ENCODE peak calls at places on chromosomes 4 and X, in eight cellular contexts. K, Z, L, Q, J, G, O and U are unnamed samples.
A peak's percentile ranks its signal among the peaks of the same experiment; 100 is the strongest.

GRCh38 chr4:110196871-110197420 is 1.5 kb downstream of the ELOVL6 start:
- DNase-seq in L (peak; percentile 78), Z (peak; percentile 63), Q (no peak), O (no peak), G (peak; percentile 55), J (no peak), K (peak; percentile 73), U (peak; percentile 23)

GRCh38 chrX:17550011-17550410 is 175.0 kb downstream of the NHS start:
- DNase-seq in K (no peak), O (no peak), L (no peak), J (no peak), Q (no peak), Z (no peak), G (no peak), U (no peak)

GRCh38 chr4:58679051-58679450 is 1568.9 kb upstream of the IGFBP7 start:
- DNase-seq in Q (no peak), O (no peak), L (no peak), Z (no peak), G (no peak), J (no peak), K (no peak), U (no peak)

GRCh38 chr4:13701937-13702446 is 74.5 kb upstream of the BOD1L1 start:
- DNase-seq in K (no peak), G (no peak), J (peak; percentile 13), L (no peak), O (peak; percentile 1), Q (no peak), Z (no peak), U (no peak)

GRCh38 chr4:76652389-76652788 is 217.4 kb downstream of the SHROOM3 start:
- DNase-seq in L (no peak), K (no peak), J (no peak), Z (no peak), G (no peak), O (no peak), Q (no peak), U (no peak)

GRCh38 chrX:119266364-119266995 is 30.4 kb downstream of the PGRMC1 start:
- DNase-seq in L (no peak), Q (no peak), O (peak; percentile 0), Z (peak; percentile 11), K (no peak), G (peak; percentile 23), J (peak; percentile 6), U (no peak)

GRCh38 chrX:135988245-135988644 is 3.0 kb downstream of the SLC9A6 start:
- DNase-seq in G (no peak), O (no peak), Q (no peak), Z (no peak), K (no peak), L (no peak), J (no peak), U (no peak)

GRCh38 chr4:7757501-7758443 is 181.9 kb downstream of the AFAP1 start:
- DNase-seq in G (peak; percentile 27), J (no peak), K (peak; percentile 82), L (no peak), Z (no peak), Q (peak; percentile 58), O (no peak), U (no peak)

GRCh38 chr4:8515316-8516060 is 64.7 kb upstream of the GPR78 start:
- DNase-seq in O (no peak), Q (peak; percentile 71), L (no peak), J (no peak), K (peak; percentile 12), G (no peak), Z (no peak), U (no peak)

GRCh38 chr4:183867247-183867646 is 37.9 kb upstream of the STOX2 start:
- DNase-seq in O (no peak), J (no peak), K (no peak), Z (no peak), Q (no peak), G (no peak), L (no peak), U (no peak)

GRCh38 chrX:119647552-119648420 is 41.6 kb upstream of the NKRF start:
- DNase-seq in K (no peak), J (no peak), Q (no peak), Z (no peak), L (no peak), O (no peak), G (no peak), U (no peak)

GRCh38 chr4:124974163-124974562 is 261.6 kb upstream of the ANKRD50 start:
- DNase-seq in Q (no peak), K (no peak), J (no peak), G (no peak), L (no peak), O (no peak), Z (no peak), U (no peak)

GRCh38 chrX:100895365-100896075 is 21.4 kb upstream of the NOX1 start:
- DNase-seq in G (peak; percentile 26), Z (peak; percentile 28), Q (no peak), O (peak; percentile 55), L (peak; percentile 42), K (no peak), J (peak; percentile 26), U (no peak)

GRCh38 chr4:48913346-48913745 is 6.8 kb upstream of the OCIAD2 start:
- DNase-seq in Q (no peak), O (no peak), Z (no peak), K (peak; percentile 89), J (no peak), L (no peak), G (peak; percentile 92), U (no peak)

GRCh38 chr4:52545099-52546069 is 113.7 kb downstream of the USP46 start:
- DNase-seq in G (peak; percentile 71), J (peak; percentile 52), L (peak; percentile 92), O (peak; percentile 49), K (peak; percentile 86), Z (peak; percentile 79), Q (peak; percentile 77), U (peak; percentile 80)

GRCh38 chr4:29711226-29711625 is 1008.9 kb upstream of the PCDH7 start:
- DNase-seq in G (no peak), L (no peak), Z (no peak), O (no peak), Q (no peak), J (no peak), K (no peak), U (no peak)

GRCh38 chr4:139419388-139419914 is 34.5 kb upstream of the RAB33B start:
- DNase-seq in K (peak; percentile 78), Q (no peak), G (peak; percentile 99), Z (peak; percentile 38), O (no peak), L (no peak), J (no peak), U (no peak)

DNA sequence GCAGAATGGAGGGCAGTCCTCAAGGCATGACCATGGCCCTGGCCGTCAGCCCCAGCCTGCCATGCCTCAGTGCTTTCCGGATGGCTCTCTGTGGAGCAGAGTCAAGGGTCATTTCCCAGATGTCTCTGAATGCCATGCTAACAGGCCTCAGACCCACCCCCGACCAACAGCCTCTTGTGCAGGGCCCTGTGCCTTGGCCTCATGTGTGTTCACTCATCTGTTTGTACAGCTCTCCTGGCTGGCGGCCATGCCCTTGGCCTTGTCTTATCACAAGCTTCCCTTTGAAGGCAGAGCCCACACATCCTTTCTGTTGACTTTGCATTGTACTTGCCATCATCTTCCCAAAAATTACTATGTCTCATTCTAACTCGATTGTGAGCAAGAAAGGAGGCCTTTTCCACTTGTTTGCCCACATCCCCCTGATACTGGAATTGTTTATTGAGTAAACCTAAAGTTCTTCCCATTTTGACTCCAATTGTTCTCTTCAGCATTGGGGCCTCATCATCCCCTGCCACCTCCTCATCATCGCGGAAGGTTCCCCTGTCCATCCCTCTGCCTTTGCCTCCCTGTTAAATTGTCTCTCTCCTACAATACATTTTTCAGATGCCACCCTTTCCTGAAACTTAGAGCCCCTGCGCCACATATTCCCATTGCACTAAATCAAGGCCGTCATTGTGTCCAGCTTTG is 6.3 kb downstream of the CA5B start:
- DNase-seq in J (no peak), L (no peak), O (peak; percentile 90), K (no peak), Q (no peak), Z (no peak), G (no peak), U (no peak)
- H3K4me1 ChIP-seq in J (no peaks in the 10 kb centered on the region), L (no peaks in the 10 kb centered on the region), O (peaks cover 16% of the 10 kb centered on the region), K (no peaks in the 10 kb centered on the region), Q (no peaks in the 10 kb centered on the region), Z (no peaks in the 10 kb centered on the region), G (no peaks in the 10 kb centered on the region), U (no peaks in the 10 kb centered on the region)

DNA sequence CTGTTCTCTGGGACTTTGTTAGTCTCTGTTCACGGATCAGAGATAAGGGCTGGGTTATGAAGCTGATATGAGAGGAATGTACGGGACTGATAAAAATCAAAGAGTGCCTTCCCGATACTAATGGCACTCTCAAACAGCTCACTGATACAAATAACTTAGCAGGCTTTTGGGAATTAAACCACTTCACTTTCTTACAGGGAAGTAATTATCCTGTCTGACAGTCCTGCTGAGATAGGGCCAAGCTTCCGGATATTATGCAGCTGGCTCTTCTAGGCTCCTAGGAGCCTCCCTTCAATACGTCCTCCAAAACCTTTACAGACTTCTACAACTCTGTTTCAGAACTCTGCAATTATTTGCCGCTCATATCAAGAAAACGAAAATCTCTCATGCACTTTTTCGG is 418.0 kb downstream of the NLGN4X start:
- DNase-seq in Z (no peak), L (no peak), K (no peak), G (no peak), J (no peak), Q (no peak), O (no peak), U (no peak)
- TF ChIP-seq POLR2AphosphoS5 in Z (no peak), L (no peak), K (no peak), G (no peak), J (no peak), Q (no peak), O (no peak), U (no peak)

GRCh38 chr4:24799544-24800272 is 4.3 kb downstream of the SOD3 start:
- DNase-seq in O (no peak), G (no peak), Z (no peak), L (peak; percentile 58), K (no peak), Q (no peak), J (no peak), U (no peak)
- H3K4me3 ChIP-seq in O (no peak overlapping the region), G (no peak overlapping the region), Z (peak overlapping the region; percentile 27), L (peak overlapping the region; percentile 56), K (no peak overlapping the region), Q (peak overlapping the region; percentile 13), J (no peak overlapping the region), U (peak overlapping the region; percentile 61)

DNA sequence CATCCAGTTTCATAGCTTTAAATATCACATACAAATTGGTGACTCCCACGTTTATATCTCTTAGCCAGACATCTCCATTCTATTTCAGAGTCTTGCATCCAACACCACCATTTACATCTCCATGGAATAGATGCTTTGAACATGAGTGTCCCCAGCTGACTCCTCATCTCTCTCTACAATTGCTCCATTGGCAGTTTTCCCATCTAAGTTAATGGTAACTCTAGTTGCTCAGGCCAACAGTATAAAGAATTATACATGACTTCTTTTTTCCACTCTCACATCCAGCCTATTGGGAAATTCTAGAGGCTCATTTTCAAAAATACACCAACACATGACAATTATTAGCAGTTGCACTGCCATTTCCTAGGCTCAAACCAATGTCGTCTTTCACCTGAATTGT is 388.2 kb downstream of the STIM2 start:
- DNase-seq in K (no peak), O (no peak), Z (no peak), L (no peak), G (no peak), Q (no peak), J (no peak), U (no peak)
- H3K4me1 ChIP-seq in K (no peaks in the 10 kb centered on the region), O (no peaks in the 10 kb centered on the region), Z (no peaks in the 10 kb centered on the region), L (no peaks in the 10 kb centered on the region), G (no peaks in the 10 kb centered on the region), Q (no peaks in the 10 kb centered on the region), J (no peaks in the 10 kb centered on the region), U (no peaks in the 10 kb centered on the region)